ENCODE peak calls at places on chromosomes 1 and 21, in six cellular contexts. R, T, H, Y, O and C are unnamed samples.

GRCh38 chr1:56958526-56958925 is 7.3 kb downstream of the C8B start:
- DNase-seq in R (no peak), O (peak), H (no peak), T (no peak), Y (no peak), C (no peak)

GRCh38 chr1:208268541-208269337 is 24.6 kb upstream of the PLXNA2 start:
- DNase-seq in Y (no peak), T (no peak), R (no peak), H (no peak), O (no peak), C (no peak)

GRCh38 chr1:53552146-53552940 is 93.1 kb downstream of the DMRTB1 start:
- DNase-seq in R (no peak), H (no peak), Y (no peak), O (no peak), T (no peak), C (no peak)

GRCh38 chr1:67256291-67257172 is 51.1 kb upstream of the IL12RB2 start:
- DNase-seq in O (no peak), H (no peak), Y (peak), T (no peak), R (no peak), C (no peak)

GRCh38 chr21:28805885-28806284 is 186.8 kb downstream of the LTN1 start:
- DNase-seq in R (no peak), T (no peak), H (no peak), O (peak), Y (no peak), C (no peak)

GRCh38 chr1:224623310-224623714 is 7.2 kb downstream of the CNIH3 start:
- DNase-seq in T (no peak), R (no peak), Y (no peak), O (peak), H (no peak), C (peak)

GRCh38 chr1:109264379-109264755 is 15.0 kb downstream of the CELSR2 start:
- DNase-seq in H (no peak), O (no peak), R (no peak), T (no peak), Y (no peak), C (no peak)

GRCh38 chr1:33612877-33613487 is 140.5 kb downstream of the ZSCAN20 start:
- DNase-seq in Y (peak), O (peak), R (peak), T (peak), H (no peak), C (peak)

GRCh38 chr1:109472779-109473178 is 6.4 kb downstream of the SYPL2 start:
- DNase-seq in R (no peak), T (no peak), H (no peak), O (no peak), Y (no peak), C (no peak)

GRCh38 chr1:179226749-179227148 is 2.7 kb downstream of the ABL2 start:
- DNase-seq in O (no peak), H (no peak), R (no peak), Y (no peak), T (no peak), C (no peak)

GRCh38 chr1:232142403-232143314 is 487.3 kb downstream of the SIPA1L2 start:
- DNase-seq in H (no peak), T (no peak), R (no peak), O (peak), Y (no peak), C (no peak)

GRCh38 chr1:222654849-222655248 is 37.0 kb downstream of the MIA3 start:
- DNase-seq in Y (peak), R (peak), O (peak), T (no peak), H (peak), C (no peak)

GRCh38 chr1:45012639-45013278 is 705 bp downstream of the UROD start:
- DNase-seq in H (no peak), T (peak), R (peak), O (peak), Y (peak), C (no peak)

GRCh38 chr1:10253755-10254154 is 43.4 kb downstream of the KIF1B start:
- DNase-seq in T (peak), Y (no peak), R (no peak), H (no peak), O (peak), C (no peak)

GRCh38 chr1:232428781-232429530 is 201.0 kb downstream of the SIPA1L2 start:
- DNase-seq in O (peak), H (no peak), Y (no peak), R (no peak), T (no peak), C (no peak)

GRCh38 chr1:59186656-59187055 is 110.2 kb upstream of the FGGY start:
- DNase-seq in H (no peak), O (peak), Y (no peak), T (no peak), R (no peak), C (no peak)

GRCh38 chr1:16458801-16459200 is 18.3 kb downstream of the NECAP2 start:
- DNase-seq in H (no peak), R (no peak), Y (no peak), T (no peak), O (no peak), C (no peak)

GRCh38 chr1:150925080-150925479 is 1.1 kb upstream of the SETDB1 start:
- DNase-seq in T (no peak), O (no peak), H (no peak), Y (no peak), R (no peak), C (no peak)

GRCh38 chr1:210093461-210093860 is 139.1 kb upstream of the SERTAD4 start:
- DNase-seq in Y (no peak), H (no peak), T (no peak), R (no peak), O (no peak), C (no peak)

GRCh38 chr1:6003568-6004411 is 11.6 kb upstream of the NPHP4 start:
- DNase-seq in O (no peak), T (peak), H (no peak), R (no peak), Y (peak), C (no peak)

GRCh38 chr1:174572771-174573170 is 125.0 kb downstream of the GPR52 start:
- DNase-seq in H (no peak), Y (no peak), R (no peak), T (no peak), O (no peak), C (no peak)

GRCh38 chr1:87243573-87243972 is 85.1 kb upstream of the LMO4 start:
- DNase-seq in R (no peak), T (no peak), Y (no peak), O (peak), H (no peak), C (no peak)

GRCh38 chr1:10229903-10230302 is 19.5 kb downstream of the KIF1B start:
- DNase-seq in Y (no peak), R (no peak), T (no peak), H (no peak), O (no peak), C (no peak)

GRCh38 chr1:9960705-9961562 is 17.7 kb downstream of the NMNAT1 start:
- DNase-seq in Y (no peak), R (no peak), T (peak), O (no peak), H (no peak), C (no peak)